ENCODE peak calls at places on chromosomes 12 and 14, in seven cellular contexts. L is astrocyte, S is mammary epithelial cell, B is RWPE2, K is hepatocyte, F is left lung, Z is MM.1S. O is an unnamed sample.
A peak's percentile ranks its signal among the peaks of the same experiment; 100 is the strongest.

GRCh38 chr12:2754208-2754607 is 40.6 kb upstream of the FKBP4 start:
- DNase-seq in L (no peak), S (no peak), B (no peak), K (no peak), F (no peak), Z (no peak), O (no peak)

GRCh38 chr14:101223561-101224162 is 320.1 kb upstream of the RTL1 start:
- DNase-seq in L (no peak), S (no peak), B (no peak), K (no peak), F (no peak), Z (no peak), O (peak; percentile 38)

GRCh38 chr12:54324617-54325441 is at the start of gene COPZ1:
- DNase-seq in L (peak; percentile 100), S (peak; percentile 100), B (peak; percentile 93), K (peak; percentile 98), F (peak; percentile 94), Z (peak; percentile 99), O (peak; percentile 99)

GRCh38 chr14:25178255-25178654 is 128.3 kb upstream of the STXBP6 start:
- DNase-seq in L (no peak), S (peak; percentile 91), B (no peak), K (no peak), F (no peak), Z (no peak), O (no peak)

GRCh38 chr12:94457331-94457730 is 2.3 kb downstream of the CEP83 start:
- DNase-seq in L (no peak), S (no peak), B (no peak), K (no peak), F (no peak), Z (no peak), O (no peak)

GRCh38 chr12:132940071-132940719 is 15.9 kb downstream of the ZNF605 start:
- DNase-seq in L (no peak), S (no peak), B (no peak), K (no peak), F (no peak), Z (no peak), O (peak; percentile 30)

GRCh38 chr14:68541128-68541896 is 251.6 kb downstream of the ZFP36L1 start:
- DNase-seq in L (no peak), S (no peak), B (no peak), K (no peak), F (no peak), Z (no peak), O (no peak)

GRCh38 chr14:36229262-36229661 is 52.7 kb upstream of the PTCSC3 start:
- DNase-seq in L (no peak), S (no peak), B (no peak), K (no peak), F (no peak), Z (no peak), O (no peak)

GRCh38 chr12:75481774-75482173 is 1.2 kb downstream of the GLIPR1 start:
- DNase-seq in L (peak; percentile 71), S (peak; percentile 55), B (no peak), K (no peak), F (no peak), Z (no peak), O (no peak)

GRCh38 chr12:130357729-130358330 is 20.1 kb downstream of the PIWIL1 start:
- DNase-seq in L (no peak), S (no peak), B (no peak), K (no peak), F (no peak), Z (no peak), O (peak; percentile 63)

GRCh38 chr12:4274960-4275868 is 1.7 kb downstream of the CCND2 start:
- DNase-seq in L (no peak), S (peak; percentile 65), B (no peak), K (peak; percentile 53), F (peak; percentile 81), Z (no peak), O (no peak)

GRCh38 chr14:71418591-71419245 is 511.5 kb downstream of the PCNX1 start:
- DNase-seq in L (no peak), S (no peak), B (no peak), K (no peak), F (no peak), Z (no peak), O (no peak)

GRCh38 chr14:59363545-59364226 is 101.5 kb downstream of the GPR135 start:
- DNase-seq in L (peak; percentile 40), S (peak; percentile 68), B (peak; percentile 73), K (no peak), F (no peak), Z (no peak), O (no peak)

GRCh38 chr14:59362533-59362932 is 102.6 kb downstream of the GPR135 start:
- DNase-seq in L (peak; percentile 75), S (peak; percentile 68), B (no peak), K (no peak), F (no peak), Z (no peak), O (no peak)

GRCh38 chr14:59359451-59360124 is 105.6 kb downstream of the GPR135 start:
- DNase-seq in L (peak; percentile 37), S (no peak), B (no peak), K (no peak), F (no peak), Z (peak; percentile 41), O (no peak)

GRCh38 chr14:59358774-59359173 is 106.4 kb downstream of the GPR135 start:
- DNase-seq in L (no peak), S (no peak), B (no peak), K (no peak), F (no peak), Z (no peak), O (no peak)

GRCh38 chr14:59360923-59361794 is 104.0 kb downstream of the GPR135 start:
- DNase-seq in L (peak; percentile 92), S (peak; percentile 90), B (peak; percentile 95), K (peak; percentile 80), F (peak; percentile 79), Z (no peak), O (peak; percentile 63)
- H3K4me1 ChIP-seq in L (peaks cover 32% of the 10 kb centered on the region), S (peaks cover 75% of the 10 kb centered on the region), B (peaks cover 84% of the 10 kb centered on the region), K (peaks cover 6% of the 10 kb centered on the region), F (peaks cover 50% of the 10 kb centered on the region), Z (peaks cover 7% of the 10 kb centered on the region), O (peaks cover 15% of the 10 kb centered on the region)

DNA sequence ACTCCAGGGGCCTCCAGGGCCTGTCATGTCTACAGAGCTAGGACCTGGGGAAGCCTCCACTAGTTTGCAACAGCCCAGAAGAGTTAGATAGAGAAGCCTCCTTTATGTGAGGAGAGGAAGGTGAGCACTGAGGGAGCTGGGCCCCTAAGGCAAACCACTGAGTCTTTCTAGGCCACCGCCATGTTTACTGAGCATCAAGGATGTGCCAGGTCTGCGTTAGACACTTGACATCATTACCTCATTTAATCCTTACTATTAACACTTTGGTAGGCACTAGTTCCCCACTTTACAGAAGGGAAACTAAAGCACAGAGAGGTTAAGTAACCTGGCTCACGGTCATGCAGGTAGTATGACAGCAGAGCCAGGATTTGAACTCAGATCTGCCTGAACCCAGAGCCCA is 12.9 kb downstream of the CTDSP2 start:
- DNase-seq in L (no peak), S (no peak), B (no peak), K (no peak), F (no peak), Z (no peak), O (no peak)
- H3K27ac ChIP-seq in L (no peak overlapping the region), S (no peak overlapping the region), B (no peak overlapping the region), K (no peak overlapping the region), F (peak overlapping the region; percentile 60), Z (no peak overlapping the region), O (peak overlapping the region; percentile 74)

DNA sequence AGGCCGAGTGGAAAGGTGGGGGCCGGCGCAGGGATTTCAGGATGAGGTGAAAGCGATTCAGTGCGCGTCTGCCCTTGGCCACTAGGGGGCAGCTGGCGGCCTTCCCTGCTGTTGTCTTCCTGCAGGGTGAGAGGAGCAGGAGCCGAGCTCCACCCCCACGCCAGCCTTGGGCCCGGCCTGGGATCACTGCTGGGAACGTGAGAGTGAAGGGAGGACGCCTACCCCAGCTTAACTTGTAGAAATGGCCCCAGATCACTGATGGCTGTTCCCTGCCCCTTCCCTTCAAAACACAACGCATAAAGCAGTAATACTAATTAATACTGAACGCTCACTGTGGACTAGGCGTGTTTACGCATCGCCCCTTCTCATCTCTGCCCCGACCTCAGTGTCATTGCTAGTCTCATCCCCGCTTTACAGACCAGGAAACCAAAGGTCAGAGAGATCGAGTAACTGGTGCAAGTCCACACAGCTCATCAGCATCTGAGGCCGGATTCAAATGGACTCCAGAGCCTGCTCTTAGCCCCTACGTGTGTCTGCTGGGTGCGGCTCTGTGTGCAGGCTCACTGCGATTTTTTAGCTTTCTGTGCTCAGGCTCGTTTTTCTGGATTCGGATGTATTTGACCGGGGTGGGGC is 24.3 kb downstream of the MVK start:
- DNase-seq in L (peak; percentile 54), S (peak; percentile 62), B (peak; percentile 80), K (peak; percentile 92), F (peak; percentile 95), Z (peak; percentile 32), O (peak; percentile 99)
- TF ChIP-seq CTCF in L (peak; percentile 76), S (peak; percentile 91), B (peak; percentile 95), K (peak; percentile 98), F (peak; percentile 86), Z (peak; percentile 65), O (peak; percentile 99)

GRCh38 chr12:120534703-120535655 is 823 bp downstream of the RNF10 start:
- DNase-seq in L (peak; percentile 88), S (peak; percentile 75), B (no peak), K (peak; percentile 78), F (peak; percentile 89), Z (peak; percentile 38), O (peak; percentile 85)
- H3K4me1 ChIP-seq in L (peaks cover 35% of the 10 kb centered on the region), S (peaks cover 45% of the 10 kb centered on the region), B (peaks cover 36% of the 10 kb centered on the region), K (peaks cover 41% of the 10 kb centered on the region), F (peaks cover 65% of the 10 kb centered on the region), Z (peaks cover 5% of the 10 kb centered on the region), O (peaks cover 10% of the 10 kb centered on the region)

O was measured in endodermal cell.